ENCODE peak calls at places on chromosomes 7 and 10, in four cellular contexts. Z, T, E and I are unnamed samples.

GRCh38 chr10:129545257-129545656 is 78.2 kb downstream of the MGMT start:
- DNase-seq in Z (no peak), T (no peak), E (no peak), I (no peak)

GRCh38 chr7:130381468-130382312 is 1.4 kb downstream of the CPA1 start:
- DNase-seq in T (no peak), E (peak), Z (no peak), I (no peak)

GRCh38 chr7:30206466-30206865 is 71.7 kb downstream of the MTURN start:
- DNase-seq in Z (no peak), E (no peak), T (no peak), I (no peak)

GRCh38 chr10:3287566-3288445 is 115.2 kb upstream of the PITRM1 start:
- DNase-seq in Z (no peak), E (no peak), T (no peak), I (no peak)

GRCh38 chr7:64736575-64736974 is 57.7 kb upstream of the ZNF138 start:
- DNase-seq in T (no peak), Z (no peak), E (no peak), I (no peak)

GRCh38 chr7:105656922-105657521 is 75.7 kb upstream of the EFCAB10 start:
- DNase-seq in E (peak), Z (no peak), T (peak), I (peak)

GRCh38 chr10:127398140-127398966 is 150.8 kb upstream of the NPS start:
- DNase-seq in Z (no peak), T (peak), E (no peak), I (no peak)

GRCh38 chr10:97584798-97585438 is 729 bp downstream of the HOGA1 start:
- DNase-seq in T (peak), Z (peak), E (no peak), I (no peak)

GRCh38 chr10:60203993-60204618 is 185.6 kb downstream of the ANK3 start:
- DNase-seq in T (peak), Z (peak), E (peak), I (no peak)

GRCh38 chr7:129231666-129232065 is 6.8 kb downstream of the AHCYL2 start:
- DNase-seq in T (no peak), E (no peak), Z (no peak), I (no peak)

GRCh38 chr7:54967384-54967783 is 51.4 kb upstream of the EGFR start:
- DNase-seq in Z (peak), E (no peak), T (no peak), I (no peak)

GRCh38 chr10:43109671-43110249 is 28.5 kb upstream of the CSGALNACT2 start:
- DNase-seq in Z (no peak), E (no peak), T (no peak), I (no peak)

GRCh38 chr7:7970113-7970619 is 1.6 kb downstream of the GLCCI1 start:
- DNase-seq in T (peak), E (no peak), Z (no peak), I (no peak)

GRCh38 chr10:427746-428519 is 261.5 kb downstream of the DIP2C start:
- DNase-seq in T (no peak), Z (no peak), E (no peak), I (no peak)

GRCh38 chr10:27717851-27718250 is 27.8 kb downstream of the MKX start:
- DNase-seq in T (no peak), E (no peak), Z (no peak), I (no peak)

GRCh38 chr10:123154943-123155505 is 822 bp downstream of the BUB3 start:
- DNase-seq in E (no peak), Z (peak), T (no peak), I (peak)

GRCh38 chr10:61463035-61463909 is 10.1 kb upstream of the TMEM26 start:
- DNase-seq in T (no peak), Z (no peak), E (no peak), I (no peak)

GRCh38 chr7:45921381-45921698 is 268 bp upstream of the IGFBP3 start:
- DNase-seq in Z (no peak), T (no peak), E (no peak), I (no peak)

DNA sequence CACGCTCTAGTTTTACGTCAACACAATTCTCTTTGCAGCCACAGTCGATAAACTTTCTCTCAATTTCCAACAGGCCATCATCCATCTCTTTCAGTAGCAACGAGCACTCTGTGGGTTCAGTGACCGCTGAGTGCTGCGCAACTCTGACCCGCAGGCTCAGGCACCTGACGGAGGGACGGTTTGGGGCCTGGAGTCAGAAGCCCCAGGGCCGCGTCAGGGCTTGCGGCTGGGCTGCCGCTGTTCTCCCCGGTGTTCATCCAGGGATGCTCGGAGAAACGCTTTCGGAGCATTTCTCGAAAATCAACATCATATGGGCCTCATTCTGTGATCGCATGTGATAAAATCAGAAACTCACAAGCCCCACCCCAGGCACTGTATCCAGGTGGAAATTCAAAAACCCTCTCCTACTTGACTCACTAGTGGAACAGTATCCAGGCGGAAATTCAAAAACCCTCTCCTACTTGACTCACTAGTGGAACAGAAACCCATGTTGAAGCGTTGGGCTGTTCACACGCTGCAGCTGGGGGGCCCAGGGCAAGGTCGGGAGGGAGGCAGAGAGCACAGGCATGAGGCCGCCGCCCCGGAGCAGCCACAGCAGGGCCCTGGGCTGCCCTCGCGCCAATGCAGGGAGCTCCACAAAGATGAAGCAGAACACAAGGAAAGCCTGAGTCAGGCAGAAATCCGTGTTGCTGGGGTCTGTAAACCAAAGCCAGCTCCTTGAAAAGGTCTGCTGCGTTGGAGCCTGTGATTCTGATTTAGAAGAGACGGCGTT is 73.3 kb upstream of the NKX6-2 start:
- DNase-seq in T (no peak), E (no peak), Z (no peak), I (no peak)
- TF ChIP-seq GABPA in T (no peak), E (no peak), Z (no peak), I (no peak)

GRCh38 chr10:72353028-72353962 is 1.4 kb downstream of the DNAJB12 start:
- DNase-seq in T (peak), Z (no peak), E (peak), I (no peak)

GRCh38 chr10:72344932-72345331 is 9.8 kb downstream of the DNAJB12 start:
- DNase-seq in T (no peak), Z (no peak), E (no peak), I (peak)

GRCh38 chr10:72349438-72349837 is 5.3 kb downstream of the DNAJB12 start:
- DNase-seq in T (no peak), Z (no peak), E (no peak), I (no peak)

GRCh38 chr10:72351479-72351878 is 3.2 kb downstream of the DNAJB12 start:
- DNase-seq in T (no peak), Z (no peak), E (no peak), I (no peak)

DNA sequence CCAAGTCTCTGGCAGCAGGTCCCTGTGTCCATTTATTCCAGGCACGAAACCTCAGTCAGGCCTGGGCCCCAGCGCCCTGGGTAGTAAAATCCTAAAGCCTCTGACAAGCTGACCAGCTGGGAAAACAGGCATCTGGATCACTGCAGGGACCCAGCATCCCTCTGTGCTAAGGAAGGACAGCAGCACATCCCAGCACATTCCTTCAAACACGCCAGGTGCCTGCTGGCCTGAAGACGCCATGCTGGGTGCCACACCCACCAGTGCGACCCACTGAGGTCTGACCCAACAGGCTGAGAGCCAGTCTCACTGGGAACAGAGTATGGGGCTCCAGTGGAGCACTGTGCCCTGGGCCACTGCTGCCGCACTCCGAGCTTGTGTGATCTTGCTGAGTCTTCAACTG is 6.4 kb downstream of the DNAJB12 start:
- DNase-seq in T (no peak), Z (no peak), E (no peak), I (no peak)
- TF ChIP-seq GABPA in T (no peak), Z (no peak), E (no peak), I (no peak)

GRCh38 chr7:155459867-155460461 is 2.0 kb downstream of the EN2 start:
- DNase-seq in Z (no peak), E (no peak), T (no peak), I (no peak)
- TF ChIP-seq GABPA in Z (no peak), E (no peak), T (no peak), I (no peak)

GRCh38 chr10:68184546-68184945 is 47.4 kb downstream of the ATOH7 start:
- DNase-seq in E (no peak), Z (no peak), T (no peak), I (no peak)
- TF ChIP-seq GABPA in E (no peak), Z (no peak), T (no peak), I (no peak)

GRCh38 chr7:5295039-5296014 is 12.6 kb downstream of the SLC29A4 start:
- DNase-seq in E (no peak), T (no peak), Z (no peak), I (no peak)

GRCh38 chr7:5300366-5300765 is 17.6 kb downstream of the SLC29A4 start:
- DNase-seq in T (no peak), E (no peak), Z (no peak), I (no peak)

GRCh38 chr7:5294169-5294987 is 11.6 kb downstream of the SLC29A4 start:
- DNase-seq in E (no peak), T (no peak), Z (peak), I (no peak)

GRCh38 chr7:5296627-5297226 is 14.0 kb downstream of the SLC29A4 start:
- DNase-seq in Z (no peak), E (peak), T (peak), I (peak)

GRCh38 chr7:5296015-5296621 is 13.4 kb downstream of the SLC29A4 start:
- DNase-seq in T (no peak), Z (no peak), E (no peak), I (no peak)
- TF ChIP-seq GABPA in T (no peak), Z (no peak), E (no peak), I (no peak)

GRCh38 chr7:80830584-80831319 is 88.1 kb downstream of the SEMA3C start:
- DNase-seq in Z (no peak), T (no peak), E (no peak), I (no peak)

GRCh38 chr7:80831996-80832395 is 86.9 kb downstream of the SEMA3C start:
- DNase-seq in Z (no peak), E (no peak), T (no peak), I (no peak)

GRCh38 chr7:80835251-80835650 is 83.6 kb downstream of the SEMA3C start:
- DNase-seq in Z (no peak), T (no peak), E (no peak), I (no peak)

GRCh38 chr7:80834105-80834410 is 84.8 kb downstream of the SEMA3C start:
- DNase-seq in T (no peak), Z (no peak), E (no peak), I (no peak)

DNA sequence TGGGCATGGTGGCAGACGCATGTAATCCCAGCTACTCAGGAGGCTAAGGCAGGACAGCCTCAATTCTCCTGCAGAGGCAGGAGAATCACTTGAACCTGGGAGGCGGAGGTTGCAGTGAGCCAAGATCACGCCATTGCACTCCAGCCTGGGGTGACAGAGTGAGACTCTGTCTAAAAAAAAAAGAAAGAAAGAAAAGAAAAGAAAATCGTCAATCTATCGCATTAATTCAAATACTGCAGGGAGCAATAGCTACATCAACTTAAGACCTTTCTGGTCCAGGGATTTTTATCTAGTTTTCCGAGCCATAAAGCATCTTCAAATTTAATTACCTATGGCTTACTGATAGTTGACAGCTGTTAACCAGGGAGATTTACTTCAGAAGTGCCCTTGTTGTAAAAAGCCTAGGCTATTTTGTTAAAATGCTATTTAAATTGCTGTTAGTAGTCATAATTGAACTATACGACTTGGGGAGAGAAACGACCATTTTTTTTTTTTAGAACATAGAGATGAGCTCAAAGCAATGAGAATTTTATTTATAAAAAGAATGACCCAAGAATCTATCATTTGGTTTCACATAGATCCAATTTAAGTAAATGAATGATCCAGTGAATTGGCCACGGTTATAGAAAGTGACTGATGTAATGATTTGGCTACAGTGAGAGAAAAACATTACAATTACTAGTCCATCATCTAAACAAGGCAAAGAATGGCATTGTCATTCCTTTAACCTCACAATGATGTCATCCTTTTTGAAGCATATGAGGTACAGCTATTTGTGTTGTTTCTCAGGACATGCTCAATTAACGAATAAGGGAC is 85.4 kb downstream of the SEMA3C start:
- DNase-seq in Z (no peak), T (no peak), E (no peak), I (no peak)
- TF ChIP-seq GABPA in Z (no peak), T (no peak), E (no peak), I (no peak)

GRCh38 chr7:610531-611280 is 91.1 kb upstream of the PDGFA start:
- DNase-seq in Z (no peak), T (no peak), E (peak), I (no peak)
- TF ChIP-seq GABPA in Z (no peak), T (no peak), E (no peak), I (no peak)

DNA sequence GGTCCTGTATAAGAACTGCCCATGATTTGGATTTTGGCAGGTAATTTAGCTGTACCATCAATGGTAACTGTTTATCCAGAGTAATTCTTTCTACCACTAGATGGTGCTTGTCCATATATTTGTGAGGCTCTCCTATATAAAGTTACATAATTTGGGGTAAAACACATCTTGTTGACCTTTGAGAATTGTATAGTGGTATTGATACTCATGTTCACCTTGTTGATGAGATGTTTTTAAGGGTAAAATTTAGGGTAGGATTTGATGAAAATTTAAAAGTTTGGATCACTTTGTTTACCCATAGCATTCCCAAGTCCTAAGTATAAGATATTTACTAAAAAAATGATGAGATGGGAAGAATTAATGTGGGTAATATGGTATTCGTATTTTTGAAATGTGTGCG is 31.6 kb downstream of the ST7 start:
- DNase-seq in E (peak), T (peak), Z (peak), I (no peak)
- TF ChIP-seq GABPA in E (no peak), T (no peak), Z (no peak), I (no peak)

GRCh38 chr10:94180576-94180975 is 182.2 kb downstream of the NOC3L start:
- DNase-seq in Z (no peak), T (no peak), E (no peak), I (no peak)

GRCh38 chr10:94178475-94179251 is 184.1 kb downstream of the NOC3L start:
- DNase-seq in T (peak), E (no peak), Z (no peak), I (no peak)

GRCh38 chr10:94186722-94187121 is 176.0 kb downstream of the NOC3L start:
- DNase-seq in E (no peak), T (peak), Z (no peak), I (no peak)

DNA sequence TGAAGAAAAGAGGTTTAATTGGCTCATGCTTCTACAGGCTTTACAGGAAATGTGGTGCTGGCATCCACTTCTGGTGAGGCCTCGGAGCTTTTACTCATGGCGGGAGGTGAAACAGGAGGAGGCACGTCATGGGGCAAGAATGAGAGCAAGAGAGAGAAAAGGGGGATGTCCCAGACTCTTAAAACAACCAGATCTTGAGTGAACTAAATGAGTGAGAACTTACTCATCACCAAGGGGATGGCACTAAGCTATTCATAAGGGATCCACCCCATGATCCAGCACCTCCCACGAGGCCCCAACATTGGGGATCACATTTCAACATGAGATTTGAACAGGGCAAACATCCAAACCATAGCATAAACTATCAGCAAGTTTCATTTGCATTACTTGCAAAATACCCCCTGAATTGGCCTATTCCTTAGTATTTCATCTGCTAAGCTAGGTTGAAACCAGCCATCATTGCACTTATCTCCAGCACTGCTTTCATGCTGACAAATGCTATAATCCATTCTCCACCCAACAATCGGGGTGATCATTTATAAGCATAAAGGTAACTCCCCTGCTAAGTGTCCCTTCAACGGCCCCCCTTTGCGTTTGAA is 179.0 kb downstream of the NOC3L start:
- DNase-seq in T (no peak), E (no peak), Z (no peak), I (no peak)
- TF ChIP-seq GABPA in T (no peak), E (no peak), Z (no peak), I (no peak)

DNA sequence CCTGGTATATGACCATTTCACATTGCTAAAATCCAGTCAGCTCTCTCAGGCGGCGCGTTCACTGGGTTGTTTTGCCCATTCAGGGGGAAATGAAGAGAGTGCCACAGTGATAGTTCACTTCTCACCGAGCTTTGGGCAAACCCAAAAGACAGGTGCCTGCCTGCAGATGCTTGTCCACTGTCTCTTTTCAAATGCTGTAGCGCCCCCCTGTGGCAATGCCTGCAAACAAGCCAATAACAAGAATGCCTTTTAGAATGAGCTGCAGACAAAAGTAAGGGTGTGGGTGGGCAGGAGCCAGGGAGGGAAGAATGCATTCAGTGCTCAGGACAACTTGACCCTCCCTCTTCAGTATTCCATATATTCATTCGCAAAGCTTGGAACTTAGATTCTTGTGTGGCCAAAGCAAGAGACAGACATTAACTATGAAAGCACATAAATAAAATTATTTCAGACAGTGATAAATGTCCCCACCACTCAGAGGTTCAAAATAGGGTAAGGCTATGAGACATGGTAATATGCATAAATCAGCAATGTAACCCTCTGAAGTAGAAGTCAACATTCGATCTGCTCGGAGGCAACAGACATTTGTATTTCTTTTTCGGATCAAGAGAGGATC is 86.9 kb downstream of the JAZF1 start:
- DNase-seq in Z (peak), E (peak), T (peak), I (peak)
- TF ChIP-seq GABPA in Z (no peak), E (no peak), T (no peak), I (no peak)